ENCODE peak calls at places on chromosomes 11 and 22, in five cellular contexts. M is IMR-90, T is neuronal stem cell, B is H9, Q is H1. C is an unnamed sample.

GRCh38 chr11:11909727-11910126 is 68.0 kb downstream of the USP47 start:
- DNase-seq in B (no peak), Q (no peak), T (no peak), M (peak; percentile 76), C (peak; percentile 23)

GRCh38 chr11:75582461-75582934 is 20.4 kb downstream of the SERPINH1 start:
- DNase-seq in T (no peak), Q (no peak), B (no peak), M (no peak), C (no peak)

GRCh38 chr11:87281496-87281895 is 243.8 kb downstream of the TMEM135 start:
- DNase-seq in T (no peak), Q (no peak), B (no peak), M (peak; percentile 77), C (peak; percentile 28)

GRCh38 chr11:33695051-33695566 is 5.5 kb downstream of the C11orf91 start:
- DNase-seq in M (no peak), T (no peak), Q (no peak), B (no peak), C (no peak)

GRCh38 chr22:25232301-25232700 is 12.9 kb downstream of the CRYBB2 start:
- DNase-seq in M (peak; percentile 17), T (no peak), B (no peak), Q (no peak), C (no peak)

GRCh38 chr11:62438641-62439040 is 19.8 kb downstream of the SCGB1A1 start:
- DNase-seq in Q (no peak), B (no peak), T (no peak), M (no peak), C (no peak)

GRCh38 chr11:26522912-26523610 is 49.0 kb downstream of the MUC15 start:
- DNase-seq in Q (peak; percentile 45), B (peak; percentile 80), T (no peak), M (peak; percentile 6), C (peak; percentile 12)

GRCh38 chr11:131041331-131042040 is 125.2 kb upstream of the SNX19 start:
- DNase-seq in M (no peak), T (no peak), B (no peak), Q (no peak), C (no peak)

GRCh38 chr11:34631737-34632104 is 10.8 kb downstream of the EHF start:
- DNase-seq in T (no peak), Q (no peak), M (no peak), B (no peak), C (no peak)

GRCh38 chr11:92376146-92376599 is 151.6 kb downstream of the FAT3 start:
- DNase-seq in M (peak; percentile 83), Q (no peak), T (no peak), B (no peak), C (peak; percentile 50)

GRCh38 chr22:24153353-24153752 is 27.9 kb upstream of the SUSD2 start:
- DNase-seq in M (peak; percentile 69), B (no peak), Q (no peak), T (no peak), C (peak; percentile 74)

GRCh38 chr11:75589933-75590332 is 27.9 kb downstream of the SERPINH1 start:
- DNase-seq in T (no peak), B (no peak), M (no peak), Q (no peak), C (no peak)

GRCh38 chr11:10655227-10655626 is 38.3 kb downstream of the IRAG1 start:
- DNase-seq in M (no peak), B (no peak), T (no peak), Q (no peak), C (no peak)

GRCh38 chr11:10655931-10656576 is 37.5 kb downstream of the IRAG1 start:
- DNase-seq in T (no peak), Q (no peak), B (no peak), M (no peak), C (peak; percentile 47)

GRCh38 chr11:10653242-10653641 is 40.3 kb downstream of the IRAG1 start:
- DNase-seq in T (no peak), B (no peak), M (no peak), Q (no peak), C (no peak)

GRCh38 chr11:10651579-10652361 is 41.8 kb downstream of the IRAG1 start:
- DNase-seq in B (no peak), M (no peak), Q (no peak), T (no peak), C (peak; percentile 67)

GRCh38 chr11:10654211-10655150 is 39.1 kb downstream of the IRAG1 start:
- DNase-seq in M (peak; percentile 67), B (no peak), T (peak; percentile 32), Q (no peak), C (peak; percentile 62)
- H3K27ac ChIP-seq in M (peak overlapping the region; percentile 29), B (no peak overlapping the region), T (no peak overlapping the region), Q (no peak overlapping the region), C (no peak overlapping the region)

GRCh38 chr22:20117656-20118571 is 888 bp upstream of the TRMT2A start:
- DNase-seq in B (no peak), T (no peak), M (peak; percentile 25), Q (no peak), C (peak; percentile 48)
- H4K91ac ChIP-seq in B (peak overlapping the region; percentile 96), T (no peak overlapping the region), M (peak overlapping the region; percentile 65), Q (peak overlapping the region; percentile 93), C (peak overlapping the region; percentile 86)

DNA sequence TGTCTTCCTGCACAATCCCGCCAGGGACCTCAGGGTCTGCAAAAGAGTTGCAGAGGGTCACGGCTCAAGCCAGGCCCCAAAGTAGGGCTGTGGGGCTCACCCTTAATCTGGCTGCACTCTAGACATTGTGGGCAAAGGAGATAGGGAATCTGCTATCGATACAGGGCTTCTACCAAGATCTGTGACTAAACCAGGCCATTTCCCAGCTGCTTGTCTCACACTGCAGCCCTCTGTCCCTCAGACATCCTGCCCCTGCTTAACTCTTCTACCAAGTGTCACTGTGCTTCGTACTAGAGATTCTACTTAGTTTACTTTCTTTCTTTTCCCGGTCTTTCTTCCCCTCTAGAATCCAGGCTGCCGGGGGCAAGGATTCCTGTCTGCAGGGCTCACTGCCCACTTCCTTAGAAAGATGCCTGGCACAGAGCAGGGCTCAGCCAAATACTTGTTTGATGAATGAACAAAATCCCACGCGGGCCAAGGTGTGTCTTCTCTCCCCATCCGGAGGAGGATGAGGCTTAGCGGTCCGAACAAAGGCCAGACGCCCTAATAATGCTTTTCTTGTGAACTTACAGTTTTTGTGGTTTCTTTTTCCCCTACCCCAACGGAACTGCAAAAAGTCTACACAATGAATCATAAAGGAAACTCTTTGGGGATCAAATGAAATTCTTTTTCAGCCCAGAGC is 61.3 kb upstream of the ANO1 start:
- DNase-seq in T (no peak), M (peak; percentile 78), B (no peak), Q (no peak), C (peak; percentile 4)
- H3K23ac ChIP-seq in T (no peak overlapping the region), M (peak overlapping the region; percentile 85), B (no peak overlapping the region), Q (no peak overlapping the region), C (peak overlapping the region; percentile 5)

DNA sequence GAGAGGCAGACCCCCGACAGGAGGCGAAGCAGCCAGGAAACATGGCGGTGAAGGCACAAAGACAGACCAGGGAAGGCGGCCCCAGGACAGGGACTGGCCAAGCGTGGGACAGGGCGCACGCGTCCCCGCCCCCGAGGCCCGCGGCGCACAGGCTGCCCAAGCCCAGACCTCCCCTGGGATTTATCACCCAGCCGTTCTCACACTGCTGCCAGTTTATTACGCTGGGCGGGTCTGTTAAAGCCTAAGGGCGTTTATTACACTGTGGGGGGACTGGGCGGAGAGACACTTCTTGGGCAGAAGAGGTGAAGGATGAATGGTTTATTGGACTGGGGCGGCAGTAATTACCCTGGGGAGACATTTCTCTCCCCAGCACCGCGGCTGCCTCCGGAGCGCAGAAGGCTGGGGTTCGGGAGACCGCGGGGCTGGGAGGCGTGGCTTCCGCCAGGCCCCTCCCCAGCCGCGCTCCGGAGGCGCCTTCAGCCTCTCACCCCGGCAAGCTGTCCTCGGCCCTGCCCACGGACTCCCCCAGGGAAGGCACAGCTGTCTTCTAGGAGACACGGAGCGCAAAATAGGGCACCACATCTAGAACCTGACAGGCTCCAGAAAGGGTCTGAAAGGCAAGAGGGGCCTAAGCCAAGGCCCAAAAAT is 47.1 kb downstream of the SLC22A12 start:
- DNase-seq in Q (peak; percentile 75), T (no peak), M (no peak), B (peak; percentile 59), C (no peak)
- H3K27ac ChIP-seq in Q (no peak overlapping the region), T (peak overlapping the region; percentile 48), M (no peak overlapping the region), B (no peak overlapping the region), C (no peak overlapping the region)

DNA sequence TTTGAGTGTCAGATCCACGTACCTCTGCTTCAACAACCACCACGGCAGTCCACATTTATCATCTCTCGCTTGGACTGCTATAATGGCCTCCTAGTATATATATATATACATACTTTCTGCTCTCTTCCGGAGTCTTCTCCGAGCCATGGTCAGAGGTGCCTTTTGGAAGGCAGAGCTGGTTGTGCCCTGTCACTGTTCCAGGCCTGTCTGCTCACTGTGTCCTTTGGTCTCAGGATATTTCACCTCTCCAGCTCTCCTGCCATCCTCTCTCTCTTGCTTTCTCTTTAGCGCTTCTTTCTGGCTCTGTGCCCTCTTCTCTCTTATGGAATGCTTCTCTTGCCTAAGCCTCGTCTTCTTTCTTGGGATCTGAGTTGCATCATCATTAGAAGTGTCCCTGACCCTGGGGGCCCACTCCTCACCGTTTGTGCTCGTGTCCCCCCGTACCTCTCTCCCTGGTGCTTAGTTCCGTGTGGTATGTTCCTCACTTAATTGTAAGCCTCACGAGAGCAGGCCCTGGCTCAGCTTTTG is 86.1 kb upstream of the RASSF10 start:
- DNase-seq in Q (no peak), B (no peak), M (peak; percentile 47), T (no peak), C (peak; percentile 67)
- H4K91ac ChIP-seq in Q (no peak overlapping the region), B (no peak overlapping the region), M (no peak overlapping the region), T (no peak overlapping the region), C (no peak overlapping the region)

DNA sequence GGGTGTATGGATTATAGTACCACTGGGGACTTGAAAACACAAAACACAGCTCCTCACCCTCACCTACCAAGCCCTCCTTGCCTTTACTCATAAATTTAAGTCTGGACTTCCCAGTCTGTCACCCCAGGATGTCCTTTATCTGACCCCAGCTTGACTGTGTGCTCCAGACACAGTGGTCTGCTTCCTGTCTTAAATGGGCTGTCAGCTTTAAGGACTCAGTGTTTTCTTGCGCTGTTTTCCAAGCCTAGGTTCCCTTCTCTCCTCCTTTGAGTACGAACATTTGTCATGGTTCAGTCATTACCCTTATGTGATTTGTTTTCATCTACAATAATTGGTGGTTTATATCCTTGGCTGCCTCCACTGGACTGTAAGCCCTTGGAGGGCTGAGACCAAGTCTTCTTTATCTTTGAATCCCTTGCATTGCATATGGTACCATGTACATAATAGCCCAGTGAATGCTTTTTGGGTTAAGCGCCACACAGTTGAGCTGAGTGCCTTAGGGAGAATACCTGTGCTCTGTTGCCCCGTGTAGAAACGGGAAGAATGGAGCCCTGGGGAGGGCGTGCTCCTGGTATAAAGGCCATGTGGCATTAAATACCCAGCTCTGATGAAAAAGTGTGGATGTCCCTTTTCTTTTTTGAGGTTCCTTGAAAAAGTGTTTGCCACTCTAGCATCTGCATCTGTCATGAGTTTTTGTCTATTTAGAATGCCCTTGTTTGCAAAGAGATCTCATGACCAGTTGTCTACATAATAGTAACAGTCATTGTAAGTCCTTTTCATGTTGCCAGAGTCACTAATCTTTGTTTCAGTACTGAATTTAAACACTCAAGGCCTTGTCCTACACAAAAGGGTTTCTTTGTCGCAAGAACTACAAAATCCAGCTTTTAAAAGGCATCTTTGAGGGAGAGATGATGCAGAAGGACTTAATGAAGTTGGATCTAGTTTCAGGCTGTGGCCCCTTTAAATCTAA is 14.0 kb downstream of the PANX1 start:
- DNase-seq in M (no peak), T (no peak), B (no peak), Q (no peak), C (peak; percentile 80)
- H3K23ac ChIP-seq in M (peak overlapping the region; percentile 62), T (no peak overlapping the region), B (no peak overlapping the region), Q (no peak overlapping the region), C (peak overlapping the region; percentile 60)

C was measured in mesenchymal stem cell.